ENCODE peak calls at places on chromosomes 12 and 14, in seven cellular contexts. A is A549; E is Peyer's patch; I is Right ventricle myocardium superior; Q is stimulated activated CD4-positive, alpha-beta T cell treated with anti-CD3 and anti-CD28 coated beads, Interleukin-4, amount 100 ng/mL, for 1 hour; N is RPMI7951; Z is HuH-7.5. J is an unnamed sample.

GRCh38 chr14:56273949-56274348 is 155.7 kb downstream of the PELI2 start:
- DNase-seq in Q (no peak), A (no peak), I (no peak), N (no peak), Z (no peak), E (no peak), J (no peak)

GRCh38 chr14:76267322-76268012 is 108.5 kb upstream of the ESRRB start:
- DNase-seq in Q (peak), Z (peak), I (peak), A (no peak), N (peak), E (no peak), J (no peak)

GRCh38 chr12:67751376-67751928 is 102.9 kb downstream of the DYRK2 start:
- DNase-seq in I (no peak), A (no peak), Z (no peak), N (no peak), E (no peak), Q (no peak), J (no peak)

GRCh38 chr12:106345739-106346138 is 11.8 kb upstream of the POLR3B start:
- DNase-seq in N (peak), A (peak), E (no peak), I (no peak), Z (peak), Q (no peak), J (no peak)

GRCh38 chr12:24360907-24361306 is 411.4 kb upstream of the SOX5 start:
- DNase-seq in E (no peak), Z (no peak), A (no peak), Q (no peak), I (no peak), N (peak), J (no peak)

GRCh38 chr12:104877107-104877705 is 80.9 kb downstream of the SLC41A2 start:
- DNase-seq in N (peak), E (peak), I (peak), Z (no peak), A (peak), Q (peak), J (peak)

GRCh38 chr14:23487216-23487615 is 17.7 kb downstream of the NGDN start:
- DNase-seq in N (no peak), Q (no peak), A (no peak), E (no peak), Z (no peak), I (no peak), J (no peak)

GRCh38 chr14:89000007-89000942 is 175.8 kb downstream of the TTC8 start:
- DNase-seq in Q (peak), N (peak), A (peak), I (no peak), Z (no peak), E (no peak), J (peak)

GRCh38 chr14:75298187-75298985 is 19.8 kb downstream of the FOS start:
- DNase-seq in A (no peak), N (no peak), E (no peak), I (peak), Q (no peak), Z (no peak), J (no peak)

GRCh38 chr14:31440280-31440679 is 17.0 kb downstream of the DTD2 start:
- DNase-seq in N (no peak), I (no peak), A (no peak), E (no peak), Q (no peak), Z (no peak), J (no peak)

GRCh38 chr14:58167057-58167456 is 15.0 kb upstream of the ARMH4 start:
- DNase-seq in N (no peak), Z (no peak), I (no peak), Q (no peak), A (no peak), E (no peak), J (no peak)

GRCh38 chr14:48023881-48024280 is 348.5 kb upstream of the MDGA2 start:
- DNase-seq in E (no peak), I (no peak), N (no peak), Q (no peak), Z (no peak), A (no peak), J (no peak)

GRCh38 chr14:68539311-68539737 is 253.5 kb downstream of the ZFP36L1 start:
- DNase-seq in A (no peak), E (no peak), Q (no peak), I (peak), N (no peak), Z (no peak), J (no peak)

GRCh38 chr12:56271031-56271430 is 4.3 kb downstream of the COQ10A start:
- DNase-seq in N (peak), Z (no peak), A (peak), I (no peak), E (no peak), Q (no peak), J (no peak)

GRCh38 chr14:66701813-66702212 is 193.9 kb downstream of the GPHN start:
- DNase-seq in N (no peak), Z (no peak), I (peak), Q (no peak), A (no peak), E (no peak), J (no peak)

GRCh38 chr12:80763874-80764273 is 47.2 kb downstream of the MYF5 start:
- DNase-seq in A (peak), E (no peak), Z (no peak), N (peak), Q (no peak), I (no peak), J (no peak)

GRCh38 chr14:34718750-34719304 is 4.4 kb upstream of the CFL2 start:
- DNase-seq in Z (no peak), Q (no peak), E (no peak), I (no peak), N (peak), A (no peak), J (no peak)

GRCh38 chr12:57517187-57517586 is 3.1 kb downstream of the DDIT3 start:
- DNase-seq in I (no peak), E (no peak), Z (no peak), A (peak), Q (no peak), N (peak), J (no peak)

GRCh38 chr12:95411466-95411865 is 62.5 kb upstream of the METAP2 start:
- DNase-seq in E (no peak), Q (no peak), Z (no peak), A (no peak), I (no peak), N (no peak), J (no peak)

GRCh38 chr12:84911331-84912190 is 1.0 kb downstream of the SLC6A15 start:
- DNase-seq in Q (no peak), N (peak), I (peak), A (peak), Z (peak), E (no peak), J (no peak)

GRCh38 chr12:50642755-50643154 is 121.1 kb upstream of the ATF1 start:
- DNase-seq in I (no peak), Q (no peak), Z (no peak), N (no peak), E (no peak), A (no peak), J (no peak)

GRCh38 chr12:11545438-11546330 is 103.8 kb upstream of the ETV6 start:
- DNase-seq in Z (no peak), Q (peak), A (no peak), I (no peak), E (peak), N (no peak), J (peak)

GRCh38 chr14:101359221-101360044 is 201.9 kb upstream of the DIO3 start:
- DNase-seq in A (no peak), Z (no peak), E (no peak), I (peak), Q (no peak), N (no peak), J (no peak)

GRCh38 chr12:70663838-70664237 is 26.6 kb upstream of the PTPRB start:
- DNase-seq in Z (no peak), N (no peak), A (no peak), Q (no peak), E (no peak), I (no peak), J (no peak)